ENCODE peak calls at places on chromosomes 16 and 17, in six cellular contexts. U is HL-60; K is stimulated activated CD8-positive, alpha-beta memory T cell treated with anti-CD3 and anti-CD28 coated beads, Interleukin-12 subunit alpha, Interleukin-12 subunit beta, amount 100 ng/mL, for 1 hour; S is activated CD4-positive, alpha-beta T cell treated with anti-CD3 and anti-CD28 coated beads, Interleukin-2, amount 50 U/mL, for 48 hours; P is fibroblast of the conjunctiva; I is EL. Q is an unnamed sample.

GRCh38 chr16:77223184-77223583 is 24.0 kb downstream of the SYCE1L start:
- DNase-seq in U (no peak), K (no peak), S (peak; percentile 41), P (no peak), I (peak; percentile 9), Q (no peak)

GRCh38 chr16:71867934-71868333 is 16.0 kb downstream of the ZNF821 start:
- DNase-seq in U (no peak), K (no peak), S (no peak), P (no peak), I (no peak), Q (no peak)

GRCh38 chr16:69927056-69927757 is 23.9 kb upstream of the CLEC18A start:
- DNase-seq in U (no peak), K (no peak), S (no peak), P (peak; percentile 53), I (peak; percentile 7), Q (no peak)

GRCh38 chr17:38585056-38585804 is 20.5 kb downstream of the SRCIN1 start:
- DNase-seq in U (no peak), K (no peak), S (no peak), P (no peak), I (no peak), Q (no peak)

GRCh38 chr16:86929149-86929871 is 351.0 kb downstream of the FOXL1 start:
- DNase-seq in U (no peak), K (no peak), S (no peak), P (no peak), I (no peak), Q (no peak)

GRCh38 chr17:64024781-64025731 is 4.6 kb upstream of the ICAM2 start:
- DNase-seq in U (no peak), K (peak; percentile 30), S (peak; percentile 57), P (no peak), I (peak; percentile 48), Q (no peak)

GRCh38 chr16:69906838-69907301 is 44.3 kb upstream of the CLEC18A start:
- DNase-seq in U (no peak), K (no peak), S (no peak), P (peak; percentile 40), I (peak; percentile 83), Q (no peak)

GRCh38 chr16:55725055-55725777 is 69.4 kb downstream of the SLC6A2 start:
- DNase-seq in U (no peak), K (no peak), S (no peak), P (no peak), I (no peak), Q (no peak)

GRCh38 chr16:87993901-87994300 is 42.7 kb downstream of the BANP start:
- DNase-seq in U (no peak), K (no peak), S (no peak), P (no peak), I (no peak), Q (no peak)

GRCh38 chr16:52283581-52284375 is 263.2 kb downstream of the TOX3 start:
- DNase-seq in U (no peak), K (no peak), S (no peak), P (no peak), I (no peak), Q (no peak)

GRCh38 chr17:2157081-2157480 is 102.2 kb downstream of the HIC1 start:
- DNase-seq in U (peak; percentile 41), K (no peak), S (no peak), P (peak; percentile 60), I (peak; percentile 43), Q (peak; percentile 2)

GRCh38 chr17:72474740-72475477 is 354.1 kb downstream of the SOX9 start:
- DNase-seq in U (no peak), K (no peak), S (no peak), P (no peak), I (no peak), Q (no peak)

GRCh38 chr16:57252148-57252721 is 7.2 kb downstream of the ARL2BP start:
- DNase-seq in U (no peak), K (no peak), S (no peak), P (no peak), I (no peak), Q (no peak)

GRCh38 chr17:44916781-44917241 is 1.5 kb upstream of the GFAP start:
- DNase-seq in U (no peak), K (no peak), S (no peak), P (peak; percentile 57), I (peak; percentile 62), Q (no peak)

GRCh38 chr17:17351901-17352781 is 49.0 kb downstream of the NT5M start:
- DNase-seq in U (no peak), K (no peak), S (no peak), P (no peak), I (peak; percentile 80), Q (no peak)

GRCh38 chr17:65588194-65588808 is 26.9 kb upstream of the AXIN2 start:
- DNase-seq in U (no peak), K (no peak), S (no peak), P (no peak), I (no peak), Q (no peak)

GRCh38 chr17:8930664-8931063 is 34.8 kb downstream of the PIK3R5 start:
- DNase-seq in U (no peak), K (no peak), S (no peak), P (no peak), I (no peak), Q (no peak)

GRCh38 chr16:6966925-6967324 is 365.7 kb upstream of the RBFOX1 start:
- DNase-seq in U (no peak), K (no peak), S (no peak), P (no peak), I (no peak), Q (no peak)

GRCh38 chr17:32876414-32877163 is at the start of gene MYO1D:
- DNase-seq in U (no peak), K (peak; percentile 58), S (peak; percentile 85), P (no peak), I (peak; percentile 37), Q (no peak)

GRCh38 chr16:57092786-57093301 is 461 bp downstream of the CPNE2 start:
- DNase-seq in U (peak; percentile 31), K (peak; percentile 20), S (peak; percentile 54), P (no peak), I (peak; percentile 40), Q (peak; percentile 35)

GRCh38 chr17:42488032-42488431 is 29.4 kb downstream of the ATP6V0A1 start:
- DNase-seq in U (no peak), K (no peak), S (no peak), P (no peak), I (no peak), Q (no peak)

GRCh38 chr16:50900391-50900942 is 158.6 kb downstream of the CYLD start:
- DNase-seq in U (no peak), K (no peak), S (no peak), P (no peak), I (no peak), Q (no peak)

GRCh38 chr16:89347807-89348206 is 130.3 kb downstream of the ZNF778 start:
- DNase-seq in U (no peak), K (no peak), S (no peak), P (no peak), I (no peak), Q (no peak)

GRCh38 chr17:2025220-2025621 is at the start of gene RTN4RL1:
- DNase-seq in U (peak; percentile 31), K (peak; percentile 49), S (peak; percentile 69), P (no peak), I (peak; percentile 76), Q (no peak)

GRCh38 chr17:78184868-78185267 is 2.0 kb downstream of the TK1 start:
- DNase-seq in U (no peak), K (no peak), S (no peak), P (no peak), I (no peak), Q (no peak)

GRCh38 chr16:11796227-11797165 is 562 bp downstream of the ZC3H7A start:
- DNase-seq in U (peak; percentile 15), K (no peak), S (peak; percentile 37), P (no peak), I (peak; percentile 63), Q (no peak)

GRCh38 chr17:47982645-47983440 is 11.9 kb downstream of the CDK5RAP3 start:
- DNase-seq in U (peak; percentile 11), K (no peak), S (no peak), P (no peak), I (no peak), Q (no peak)

GRCh38 chr17:41178341-41178740 is 320 bp upstream of the KRTAP4-2 start:
- DNase-seq in U (no peak), K (no peak), S (no peak), P (no peak), I (peak; percentile 56), Q (no peak)

GRCh38 chr16:23435500-23435899 is 17.5 kb downstream of the COG7 start:
- DNase-seq in U (peak; percentile 83), K (peak; percentile 30), S (peak; percentile 73), P (peak; percentile 28), I (peak; percentile 60), Q (peak; percentile 50)

GRCh38 chr17:12256380-12256995 is 235.8 kb downstream of the MAP2K4 start:
- DNase-seq in U (peak; percentile 9), K (no peak), S (peak; percentile 6), P (peak; percentile 57), I (peak; percentile 54), Q (no peak)